ENCODE peak calls at places on chromosomes 16 and 17, in nine cellular contexts. S is PC-9; Y is left ventricle myocardium inferior; O is effector memory CD4-positive, alpha-beta T cell; Q is CD8-positive, alpha-beta T cell; C is dorsolateral prefrontal cortex; F is cardiac fibroblast; I is left lung; U is tibial artery. T is an unnamed sample.

GRCh38 chr17:42667088-42667951 is 8.2 kb downstream of the TUBG2 start:
- DNase-seq in S (peak; percentile 94), Y (no peak), O (no peak), Q (no peak), C (no peak), F (peak; percentile 85), I (peak; percentile 67), U (peak; percentile 87), T (no peak)

GRCh38 chr17:65328567-65328966 is 191.4 kb downstream of the RGS9 start:
- DNase-seq in S (no peak), Y (no peak), O (no peak), Q (no peak), C (no peak), F (no peak), I (no peak), U (no peak), T (no peak)

GRCh38 chr16:19014456-19014855 is 30.7 kb downstream of the TMC7 start:
- DNase-seq in S (no peak), Y (no peak), O (no peak), Q (no peak), C (no peak), F (peak; percentile 8), I (no peak), U (no peak), T (no peak)

GRCh38 chr16:50259334-50260205 is 6.8 kb upstream of the ADCY7 start:
- DNase-seq in S (no peak), Y (peak; percentile 73), O (no peak), Q (no peak), C (no peak), F (peak; percentile 59), I (peak; percentile 40), U (peak; percentile 86), T (no peak)

GRCh38 chr16:15899538-15900100 is 11.2 kb upstream of the CEP20 start:
- DNase-seq in S (peak; percentile 100), Y (no peak), O (no peak), Q (no peak), C (no peak), F (peak; percentile 44), I (peak; percentile 64), U (no peak), T (no peak)

GRCh38 chr17:65035191-65035590 is 21.3 kb downstream of the GNA13 start:
- DNase-seq in S (no peak), Y (no peak), O (no peak), Q (no peak), C (no peak), F (peak; percentile 44), I (no peak), U (no peak), T (no peak)

GRCh38 chr17:42109086-42109485 is 3.4 kb downstream of the DHX58 start:
- DNase-seq in S (no peak), Y (no peak), O (no peak), Q (no peak), C (no peak), F (no peak), I (no peak), U (no peak), T (no peak)

GRCh38 chr17:49585422-49586027 is 9.9 kb downstream of the NXPH3 start:
- DNase-seq in S (no peak), Y (no peak), O (no peak), Q (no peak), C (no peak), F (peak; percentile 20), I (no peak), U (no peak), T (no peak)

GRCh38 chr17:60522889-60523626 is 3.0 kb downstream of the APPBP2 start:
- DNase-seq in S (no peak), Y (no peak), O (no peak), Q (no peak), C (no peak), F (no peak), I (no peak), U (no peak), T (no peak)

GRCh38 chr17:1649116-1649843 is 386 bp downstream of the RILP start:
- DNase-seq in S (peak; percentile 69), Y (peak; percentile 85), O (peak; percentile 69), Q (peak; percentile 61), C (peak; percentile 85), F (peak; percentile 91), I (peak; percentile 83), U (peak; percentile 95), T (peak; percentile 37)

GRCh38 chr17:27607692-27608091 is 23.3 kb upstream of the LGALS9 start:
- DNase-seq in S (no peak), Y (no peak), O (no peak), Q (no peak), C (no peak), F (no peak), I (no peak), U (no peak), T (no peak)

GRCh38 chr16:66263973-66264310 is 102.5 kb upstream of the CDH5 start:
- DNase-seq in S (no peak), Y (no peak), O (no peak), Q (no peak), C (no peak), F (no peak), I (no peak), U (no peak), T (no peak)

GRCh38 chr17:45127583-45128300 is 4.6 kb downstream of the PLCD3 start:
- DNase-seq in S (no peak), Y (peak; percentile 70), O (no peak), Q (no peak), C (no peak), F (peak; percentile 55), I (no peak), U (peak; percentile 90), T (no peak)

GRCh38 chr17:78438271-78438691 is 59.8 kb downstream of the PGS1 start:
- DNase-seq in S (no peak), Y (no peak), O (no peak), Q (no peak), C (no peak), F (no peak), I (no peak), U (no peak), T (no peak)

GRCh38 chr17:12591336-12591735 is 74.4 kb upstream of the MYOCD start:
- DNase-seq in S (no peak), Y (no peak), O (no peak), Q (no peak), C (no peak), F (no peak), I (no peak), U (no peak), T (no peak)

GRCh38 chr16:62041401-62041800 is 5.2 kb upstream of the CDH8 start:
- DNase-seq in S (no peak), Y (no peak), O (no peak), Q (no peak), C (no peak), F (peak; percentile 1), I (no peak), U (no peak), T (peak; percentile 16)

GRCh38 chr17:75404223-75404738 is 1.2 kb downstream of the GRB2 start:
- DNase-seq in S (peak; percentile 63), Y (peak; percentile 30), O (peak; percentile 34), Q (peak; percentile 30), C (peak; percentile 68), F (peak; percentile 87), I (peak; percentile 55), U (peak; percentile 74), T (peak; percentile 69)

GRCh38 chr16:49578435-49579024 is 204.9 kb downstream of the C16orf78 start:
- DNase-seq in S (no peak), Y (no peak), O (no peak), Q (no peak), C (no peak), F (no peak), I (no peak), U (no peak), T (no peak)

GRCh38 chr17:41689497-41690299 is 1.0 kb downstream of the EIF1 start:
- DNase-seq in S (peak; percentile 40), Y (no peak), O (peak; percentile 42), Q (peak; percentile 35), C (no peak), F (peak; percentile 78), I (no peak), U (no peak), T (peak; percentile 80)

GRCh38 chr16:82262244-82262643 is 92.2 kb upstream of the MPHOSPH6 start:
- DNase-seq in S (no peak), Y (no peak), O (no peak), Q (no peak), C (no peak), F (no peak), I (no peak), U (no peak), T (no peak)

GRCh38 chr17:44005527-44005864 is 1.1 kb downstream of the NAGS start:
- DNase-seq in S (no peak), Y (no peak), O (no peak), Q (no peak), C (no peak), F (no peak), I (no peak), U (no peak), T (no peak)
- H3K4me3 ChIP-seq in S (no peak overlapping the region), Y (peak overlapping the region; percentile 81), O (peak overlapping the region; percentile 78), Q (peak overlapping the region; percentile 50), C (peak overlapping the region; percentile 53), F (peak overlapping the region; percentile 35), I (peak overlapping the region; percentile 32), U (no peak overlapping the region), T (no peak overlapping the region)

DNA sequence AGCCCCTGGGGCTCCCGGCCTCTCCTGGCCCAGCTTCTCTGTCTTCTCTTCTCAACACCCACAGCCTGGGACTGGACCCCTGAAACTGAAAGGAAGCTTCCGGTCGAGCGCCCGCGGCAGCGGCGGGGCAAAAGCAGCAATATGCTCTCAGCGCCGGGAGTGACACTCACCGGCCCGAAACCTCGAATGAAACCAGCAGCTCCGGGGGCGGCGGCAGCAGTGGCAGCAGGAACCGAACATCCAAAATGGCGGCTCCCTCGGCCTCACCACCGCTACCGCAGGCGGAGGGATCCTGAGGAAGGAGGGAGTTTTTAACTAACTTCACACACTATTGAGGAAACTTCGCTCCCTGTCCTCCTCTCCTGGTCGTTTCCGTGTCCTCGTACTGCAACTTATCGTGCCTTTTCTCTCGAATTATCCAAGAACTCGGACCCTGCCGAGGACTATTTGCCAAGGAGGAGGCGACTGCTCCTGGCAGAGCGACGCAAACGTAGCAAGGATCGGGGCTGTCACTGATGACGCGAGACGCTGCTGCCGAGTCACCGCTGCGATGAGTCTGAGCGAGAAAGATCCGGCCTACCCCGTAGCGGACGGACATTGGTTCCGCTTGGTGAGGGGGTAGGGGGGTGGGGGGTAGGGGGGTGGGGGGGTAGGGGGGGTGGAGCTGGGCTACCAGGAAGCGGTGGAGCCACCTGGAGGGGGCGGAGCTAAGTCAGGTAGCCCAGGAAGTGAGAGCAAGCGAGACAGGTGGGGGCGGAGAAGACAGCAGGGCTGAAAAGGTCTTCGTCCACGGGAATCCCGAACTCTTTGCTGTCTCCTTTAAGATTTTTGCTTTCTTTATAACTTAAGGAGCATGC is at the start of gene AP1G1:
- DNase-seq in S (peak; percentile 95), Y (peak; percentile 94), O (peak; percentile 94), Q (peak; percentile 87), C (peak; percentile 91), F (peak; percentile 99), I (peak; percentile 97), U (peak; percentile 97), T (peak; percentile 98)
- H3K4me3 ChIP-seq in S (peak within 1 kb of the TSS; percentile 93), Y (peak within 1 kb of the TSS; percentile 95), O (peak within 1 kb of the TSS; percentile 88), Q (peak within 1 kb of the TSS; percentile 95), C (peak within 1 kb of the TSS; percentile 98), F (peak within 1 kb of the TSS; percentile 97), I (peak within 1 kb of the TSS; percentile 90), U (peak within 1 kb of the TSS; percentile 71), T (peak within 1 kb of the TSS; percentile 90)

GRCh38 chr17:73160980-73161630 is 3.7 kb upstream of the SSTR2 start:
- DNase-seq in S (no peak), Y (no peak), O (no peak), Q (no peak), C (no peak), F (no peak), I (no peak), U (no peak), T (no peak)
- H3K4me3 ChIP-seq in S (no peak overlapping the region), Y (no peak overlapping the region), O (no peak overlapping the region), Q (no peak overlapping the region), C (no peak overlapping the region), F (no peak overlapping the region), I (no peak overlapping the region), U (no peak overlapping the region), T (no peak overlapping the region)

GRCh38 chr16:4981473-4981872 is 23.3 kb downstream of the SEC14L5 start:
- DNase-seq in S (no peak), Y (no peak), O (no peak), Q (no peak), C (no peak), F (no peak), I (no peak), U (no peak), T (no peak)
- H3K4me3 ChIP-seq in S (no peak overlapping the region), Y (peak overlapping the region; percentile 56), O (no peak overlapping the region), Q (no peak overlapping the region), C (no peak overlapping the region), F (no peak overlapping the region), I (no peak overlapping the region), U (no peak overlapping the region), T (no peak overlapping the region)

T was measured in Jurkat, Clone E6-1.